ENCODE peak calls at places on chromosome 7, in four cellular contexts. S, X, J and C are unnamed samples.

GRCh38 chr7:64628192-64628591 is 37.7 kb upstream of the ZNF107 start:
- ATAC-seq in S (peak), X (no peak), J (no peak), C (peak)

GRCh38 chr7:145696071-145696470 is 420.5 kb upstream of the CNTNAP2 start:
- ATAC-seq in S (no peak), X (no peak), J (no peak), C (no peak)

GRCh38 chr7:96699219-96699871 is 10.3 kb downstream of the SEM1 start:
- ATAC-seq in S (no peak), X (no peak), J (no peak), C (no peak)

GRCh38 chr7:103445228-103446020 is 583 bp downstream of the SLC26A5 start:
- ATAC-seq in S (peak), X (peak), J (peak), C (no peak)

GRCh38 chr7:35971133-35971995 is 170.5 kb downstream of the SEPTIN7 start:
- ATAC-seq in S (peak), X (no peak), J (peak), C (peak)

GRCh38 chr7:55271069-55271468 is 94.1 kb upstream of the LANCL2 start:
- ATAC-seq in S (peak), X (no peak), J (no peak), C (no peak)

GRCh38 chr7:74284781-74285259 is 4.4 kb upstream of the CLIP2 start:
- ATAC-seq in S (peak), X (peak), J (peak), C (no peak)

GRCh38 chr7:123665896-123666295 is 10.2 kb downstream of the LMOD2 start:
- ATAC-seq in S (peak), X (no peak), J (no peak), C (no peak)

GRCh38 chr7:131231381-131232220 is 96.1 kb upstream of the MKLN1 start:
- ATAC-seq in S (peak), X (no peak), J (peak), C (peak)

GRCh38 chr7:157966490-157966889 is 621.1 kb downstream of the PTPRN2 start:
- ATAC-seq in S (no peak), X (no peak), J (no peak), C (no peak)

GRCh38 chr7:73622909-73623797 is 1.2 kb downstream of the MLXIPL start:
- ATAC-seq in S (peak), X (peak), J (peak), C (no peak)

GRCh38 chr7:79308176-79308575 is 145.3 kb downstream of the MAGI2 start:
- ATAC-seq in S (peak), X (peak), J (no peak), C (no peak)

GRCh38 chr7:3034591-3035150 is 9.0 kb downstream of the CARD11 start:
- ATAC-seq in S (no peak), X (no peak), J (no peak), C (no peak)

GRCh38 chr7:129898502-129899160 is 54.1 kb downstream of the UBE2H start:
- ATAC-seq in S (no peak), X (no peak), J (no peak), C (no peak)

GRCh38 chr7:140902305-140902953 is 22.3 kb downstream of the BRAF start:
- ATAC-seq in S (no peak), X (no peak), J (no peak), C (no peak)

GRCh38 chr7:17497549-17498193 is 199.2 kb downstream of the AHR start:
- ATAC-seq in S (no peak), X (peak), J (no peak), C (peak)

GRCh38 chr7:12927635-12928434 is 240.4 kb downstream of the ARL4A start:
- ATAC-seq in S (no peak), X (no peak), J (peak), C (no peak)

GRCh38 chr7:111486472-111487142 is 75.7 kb downstream of the IMMP2L start:
- ATAC-seq in S (peak), X (no peak), J (peak), C (peak)

GRCh38 chr7:44618754-44619153 is 12.3 kb downstream of the OGDH start:
- ATAC-seq in S (no peak), X (no peak), J (peak), C (peak)

GRCh38 chr7:72064916-72065315 is 347.2 kb downstream of the CALN1 start:
- ATAC-seq in S (no peak), X (no peak), J (no peak), C (no peak)

GRCh38 chr7:92020636-92021035 is 80.0 kb downstream of the AKAP9 start:
- ATAC-seq in S (no peak), X (no peak), J (no peak), C (no peak)

GRCh38 chr7:155188821-155189599 is 108.7 kb upstream of the INSIG1 start:
- ATAC-seq in S (peak), X (no peak), J (no peak), C (no peak)

GRCh38 chr7:85765698-85766298 is 578.9 kb upstream of the SEMA3D start:
- ATAC-seq in S (no peak), X (peak), J (peak), C (no peak)

GRCh38 chr7:46835556-46835955 is 746.4 kb downstream of the TNS3 start:
- ATAC-seq in S (no peak), X (no peak), J (no peak), C (no peak)

GRCh38 chr7:85184599-85185354 is 2.1 kb downstream of the SEMA3D start:
- ATAC-seq in S (no peak), X (peak), J (peak), C (no peak)